ENCODE peak calls at places on chromosomes 4 and X, in seven cellular contexts. One of them, this sample, is unnamed.
A peak's percentile ranks its signal among the peaks of the same experiment; 100 is the strongest.

GRCh38 chr4:19329631-19330030 is 922.1 kb upstream of the SLIT2 start:
- DNase-seq in K562: no peak
- DNase-seq in OCI-LY7: no peak
- DNase-seq in body of pancreas: no peak
- DNase-seq in right lobe of liver: no peak
- DNase-seq in dorsolateral prefrontal cortex: no peak
- DNase-seq in pancreas: no peak
- DNase-seq in this sample: no peak

GRCh38 chr4:7166286-7166685 is 26.1 kb upstream of the SORCS2 start:
- DNase-seq in K562: no peak
- DNase-seq in OCI-LY7: no peak
- DNase-seq in body of pancreas: no peak
- DNase-seq in right lobe of liver: no peak
- DNase-seq in dorsolateral prefrontal cortex: no peak
- DNase-seq in pancreas: no peak
- DNase-seq in this sample: no peak

GRCh38 chrX:68936608-68937007 is 107.8 kb downstream of the EFNB1 start:
- DNase-seq in K562: no peak
- DNase-seq in OCI-LY7: no peak
- DNase-seq in body of pancreas: no peak
- DNase-seq in right lobe of liver: no peak
- DNase-seq in dorsolateral prefrontal cortex: no peak
- DNase-seq in pancreas: no peak
- DNase-seq in this sample: no peak

GRCh38 chr4:14853186-14853946 is 148.9 kb upstream of the CPEB2 start:
- DNase-seq in K562: no peak
- DNase-seq in OCI-LY7: no peak
- DNase-seq in body of pancreas: no peak
- DNase-seq in right lobe of liver: no peak
- DNase-seq in dorsolateral prefrontal cortex: no peak
- DNase-seq in pancreas: no peak
- DNase-seq in this sample: no peak

GRCh38 chr4:119897260-119897659 is 169.4 kb downstream of the MAD2L1 start:
- DNase-seq in K562: no peak
- DNase-seq in OCI-LY7: no peak
- DNase-seq in body of pancreas: no peak
- DNase-seq in right lobe of liver: no peak
- DNase-seq in dorsolateral prefrontal cortex: no peak
- DNase-seq in pancreas: no peak
- DNase-seq in this sample: no peak

GRCh38 chr4:101155859-101156430 is 191.4 kb downstream of the PPP3CA start:
- DNase-seq in K562: no peak
- DNase-seq in OCI-LY7: no peak
- DNase-seq in body of pancreas: no peak
- DNase-seq in right lobe of liver: no peak
- DNase-seq in dorsolateral prefrontal cortex: no peak
- DNase-seq in pancreas: no peak
- DNase-seq in this sample: no peak

GRCh38 chr4:117664706-117665444 is 369.4 kb upstream of the NDST3 start:
- DNase-seq in K562: no peak
- DNase-seq in OCI-LY7: no peak
- DNase-seq in body of pancreas: no peak
- DNase-seq in right lobe of liver: no peak
- DNase-seq in dorsolateral prefrontal cortex: no peak
- DNase-seq in pancreas: no peak
- DNase-seq in this sample: no peak

GRCh38 chr4:3257691-3258482 is 8.9 kb downstream of the MSANTD1 start:
- DNase-seq in K562: no peak
- DNase-seq in OCI-LY7: no peak
- DNase-seq in body of pancreas: no peak
- DNase-seq in right lobe of liver: peak; percentile 14
- DNase-seq in dorsolateral prefrontal cortex: no peak
- DNase-seq in pancreas: no peak
- DNase-seq in this sample: peak; percentile 68

GRCh38 chr4:147968641-147969040 is 236.8 kb downstream of the ARHGAP10 start:
- DNase-seq in K562: no peak
- DNase-seq in OCI-LY7: no peak
- DNase-seq in body of pancreas: no peak
- DNase-seq in right lobe of liver: no peak
- DNase-seq in dorsolateral prefrontal cortex: no peak
- DNase-seq in pancreas: no peak
- DNase-seq in this sample: no peak

GRCh38 chr4:118765399-118765798 is 70.5 kb downstream of the SEC24D start:
- DNase-seq in K562: peak; percentile 64
- DNase-seq in OCI-LY7: no peak
- DNase-seq in body of pancreas: peak; percentile 17
- DNase-seq in right lobe of liver: no peak
- DNase-seq in dorsolateral prefrontal cortex: no peak
- DNase-seq in pancreas: no peak
- DNase-seq in this sample: no peak

GRCh38 chrX:119753639-119754257 is 4.6 kb upstream of the SOWAHD start:
- DNase-seq in K562: peak; percentile 39
- DNase-seq in OCI-LY7: peak; percentile 69
- DNase-seq in body of pancreas: no peak
- DNase-seq in right lobe of liver: no peak
- DNase-seq in dorsolateral prefrontal cortex: no peak
- DNase-seq in pancreas: no peak
- DNase-seq in this sample: peak; percentile 57

GRCh38 chr4:72430988-72431387 is 138.0 kb downstream of the ADAMTS3 start:
- DNase-seq in K562: no peak
- DNase-seq in OCI-LY7: no peak
- DNase-seq in body of pancreas: no peak
- DNase-seq in right lobe of liver: no peak
- DNase-seq in dorsolateral prefrontal cortex: no peak
- DNase-seq in pancreas: no peak
- DNase-seq in this sample: no peak

GRCh38 chrX:100072286-100072685 is 337.8 kb downstream of the PCDH19 start:
- DNase-seq in K562: no peak
- DNase-seq in OCI-LY7: no peak
- DNase-seq in body of pancreas: no peak
- DNase-seq in right lobe of liver: no peak
- DNase-seq in dorsolateral prefrontal cortex: no peak
- DNase-seq in pancreas: no peak
- DNase-seq in this sample: no peak

GRCh38 chrX:32673193-32673592 is 538.2 kb downstream of the DMD start:
- DNase-seq in K562: no peak
- DNase-seq in OCI-LY7: peak; percentile 30
- DNase-seq in body of pancreas: no peak
- DNase-seq in right lobe of liver: no peak
- DNase-seq in dorsolateral prefrontal cortex: no peak
- DNase-seq in pancreas: no peak
- DNase-seq in this sample: no peak
- TF ChIP-seq CTCF in K562: no peak
- TF ChIP-seq CTCF in OCI-LY7: peak; percentile 66
- TF ChIP-seq CTCF in body of pancreas: no peak
- TF ChIP-seq CTCF in right lobe of liver: no peak
- TF ChIP-seq CTCF in dorsolateral prefrontal cortex: peak; percentile 31
- TF ChIP-seq CTCF in pancreas: no peak
- TF ChIP-seq CTCF in this sample: no peak

DNA sequence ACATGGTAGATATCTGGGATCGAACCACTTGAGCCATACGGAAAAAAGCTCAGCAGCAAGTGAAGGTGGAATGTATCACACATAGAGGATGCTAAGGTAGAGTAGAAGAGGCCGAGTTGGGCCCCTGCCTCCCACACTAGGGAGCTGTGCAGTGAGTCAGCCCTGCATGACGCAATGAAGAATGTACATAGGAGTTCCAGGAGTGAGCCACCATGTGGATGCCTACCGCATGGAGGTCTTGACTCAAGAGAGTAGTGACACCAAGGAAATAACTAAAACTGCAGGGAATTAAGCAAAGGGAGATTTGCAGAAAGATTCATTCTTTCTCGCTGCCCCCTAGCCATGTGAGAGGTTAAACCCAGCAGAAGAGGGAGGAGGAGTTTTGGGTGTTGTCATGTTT is 389.6 kb upstream of the IGFBP7 start:
- DNase-seq in K562: no peak
- DNase-seq in OCI-LY7: no peak
- DNase-seq in body of pancreas: no peak
- DNase-seq in right lobe of liver: no peak
- DNase-seq in dorsolateral prefrontal cortex: no peak
- DNase-seq in pancreas: no peak
- DNase-seq in this sample: no peak
- TF ChIP-seq CTCF in K562: no peak
- TF ChIP-seq CTCF in OCI-LY7: no peak
- TF ChIP-seq CTCF in body of pancreas: no peak
- TF ChIP-seq CTCF in right lobe of liver: no peak
- TF ChIP-seq CTCF in dorsolateral prefrontal cortex: no peak
- TF ChIP-seq CTCF in pancreas: no peak
- TF ChIP-seq CTCF in this sample: no peak

GRCh38 chr4:162499478-162499877 is 335.7 kb upstream of the FSTL5 start:
- DNase-seq in K562: no peak
- DNase-seq in OCI-LY7: peak; percentile 4
- DNase-seq in body of pancreas: no peak
- DNase-seq in right lobe of liver: no peak
- DNase-seq in dorsolateral prefrontal cortex: no peak
- DNase-seq in pancreas: no peak
- DNase-seq in this sample: no peak

GRCh38 chr4:162502109-162502508 is 338.3 kb upstream of the FSTL5 start:
- DNase-seq in K562: no peak
- DNase-seq in OCI-LY7: no peak
- DNase-seq in body of pancreas: no peak
- DNase-seq in right lobe of liver: no peak
- DNase-seq in dorsolateral prefrontal cortex: no peak
- DNase-seq in pancreas: no peak
- DNase-seq in this sample: no peak

GRCh38 chr4:162506253-162506652 is 342.5 kb upstream of the FSTL5 start:
- DNase-seq in K562: no peak
- DNase-seq in OCI-LY7: no peak
- DNase-seq in body of pancreas: no peak
- DNase-seq in right lobe of liver: no peak
- DNase-seq in dorsolateral prefrontal cortex: no peak
- DNase-seq in pancreas: no peak
- DNase-seq in this sample: no peak

GRCh38 chr4:162509333-162509732 is 345.5 kb upstream of the FSTL5 start:
- DNase-seq in K562: no peak
- DNase-seq in OCI-LY7: no peak
- DNase-seq in body of pancreas: no peak
- DNase-seq in right lobe of liver: no peak
- DNase-seq in dorsolateral prefrontal cortex: no peak
- DNase-seq in pancreas: no peak
- DNase-seq in this sample: no peak

GRCh38 chr4:162503868-162504267 is 340.1 kb upstream of the FSTL5 start:
- DNase-seq in K562: no peak
- DNase-seq in OCI-LY7: no peak
- DNase-seq in body of pancreas: no peak
- DNase-seq in right lobe of liver: no peak
- DNase-seq in dorsolateral prefrontal cortex: no peak
- DNase-seq in pancreas: no peak
- DNase-seq in this sample: no peak
- TF ChIP-seq CTCF in K562: no peak
- TF ChIP-seq CTCF in OCI-LY7: no peak
- TF ChIP-seq CTCF in body of pancreas: no peak
- TF ChIP-seq CTCF in right lobe of liver: no peak
- TF ChIP-seq CTCF in dorsolateral prefrontal cortex: no peak
- TF ChIP-seq CTCF in pancreas: no peak
- TF ChIP-seq CTCF in this sample: no peak

DNA sequence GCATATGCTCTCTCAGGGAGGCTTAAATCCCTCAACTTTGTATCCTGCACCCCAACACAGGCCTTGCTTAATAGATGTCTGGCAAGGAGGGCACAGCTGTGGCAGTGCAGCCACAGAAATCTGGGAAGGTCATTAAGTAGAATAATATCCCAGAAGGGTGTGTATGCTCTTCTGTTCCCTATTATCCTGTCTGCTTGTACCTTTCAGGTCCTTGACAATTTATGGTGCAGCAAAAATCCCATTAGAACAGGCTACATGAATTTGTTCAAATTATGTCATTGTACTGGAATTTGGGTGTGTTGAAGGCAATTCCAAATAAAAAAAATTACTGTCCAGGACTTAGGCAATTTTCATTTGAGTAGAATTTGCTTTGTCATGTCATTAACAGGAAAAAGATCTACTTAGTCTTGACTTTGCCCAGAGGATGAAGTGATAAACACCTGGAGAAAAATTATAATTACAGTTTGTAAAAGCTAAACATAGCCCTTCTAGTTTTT is 192.1 kb downstream of the IDS start:
- DNase-seq in K562: no peak
- DNase-seq in OCI-LY7: no peak
- DNase-seq in body of pancreas: no peak
- DNase-seq in right lobe of liver: no peak
- DNase-seq in dorsolateral prefrontal cortex: no peak
- DNase-seq in pancreas: no peak
- DNase-seq in this sample: no peak
- TF ChIP-seq CTCF in K562: no peak
- TF ChIP-seq CTCF in OCI-LY7: no peak
- TF ChIP-seq CTCF in body of pancreas: no peak
- TF ChIP-seq CTCF in right lobe of liver: no peak
- TF ChIP-seq CTCF in dorsolateral prefrontal cortex: no peak
- TF ChIP-seq CTCF in pancreas: no peak
- TF ChIP-seq CTCF in this sample: no peak

GRCh38 chr4:86484241-86484640 is 109.9 kb upstream of the PTPN13 start:
- DNase-seq in K562: no peak
- DNase-seq in OCI-LY7: no peak
- DNase-seq in body of pancreas: no peak
- DNase-seq in right lobe of liver: no peak
- DNase-seq in dorsolateral prefrontal cortex: no peak
- DNase-seq in pancreas: no peak
- DNase-seq in this sample: no peak

GRCh38 chr4:86487738-86488137 is 106.4 kb upstream of the PTPN13 start:
- DNase-seq in K562: no peak
- DNase-seq in OCI-LY7: no peak
- DNase-seq in body of pancreas: no peak
- DNase-seq in right lobe of liver: no peak
- DNase-seq in dorsolateral prefrontal cortex: no peak
- DNase-seq in pancreas: no peak
- DNase-seq in this sample: no peak

GRCh38 chr4:86482296-86482695 is 111.8 kb upstream of the PTPN13 start:
- DNase-seq in K562: no peak
- DNase-seq in OCI-LY7: no peak
- DNase-seq in body of pancreas: no peak
- DNase-seq in right lobe of liver: no peak
- DNase-seq in dorsolateral prefrontal cortex: no peak
- DNase-seq in pancreas: no peak
- DNase-seq in this sample: no peak

GRCh38 chr4:86481429-86481828 is 112.7 kb upstream of the PTPN13 start:
- DNase-seq in K562: no peak
- DNase-seq in OCI-LY7: no peak
- DNase-seq in body of pancreas: no peak
- DNase-seq in right lobe of liver: no peak
- DNase-seq in dorsolateral prefrontal cortex: no peak
- DNase-seq in pancreas: no peak
- DNase-seq in this sample: no peak

GRCh38 chr4:86482851-86483490 is 111.1 kb upstream of the PTPN13 start:
- DNase-seq in K562: no peak
- DNase-seq in OCI-LY7: no peak
- DNase-seq in body of pancreas: no peak
- DNase-seq in right lobe of liver: no peak
- DNase-seq in dorsolateral prefrontal cortex: no peak
- DNase-seq in pancreas: no peak
- DNase-seq in this sample: no peak
- TF ChIP-seq CTCF in K562: no peak
- TF ChIP-seq CTCF in OCI-LY7: no peak
- TF ChIP-seq CTCF in body of pancreas: no peak
- TF ChIP-seq CTCF in right lobe of liver: no peak
- TF ChIP-seq CTCF in dorsolateral prefrontal cortex: no peak
- TF ChIP-seq CTCF in pancreas: no peak
- TF ChIP-seq CTCF in this sample: no peak